ENCODE peak calls at places on chromosomes 5 and 9, in five cellular contexts. J is NCI-H1694, G is T-helper 22 cell, M is astrocyte of the spinal cord, E is neural crest cell. O is an unnamed sample.

GRCh38 chr9:6978591-6978990 is 220.8 kb downstream of the KDM4C start:
- DNase-seq in J (no peak), G (no peak), M (no peak), E (no peak), O (no peak)

GRCh38 chr9:20224756-20225155 is 397.5 kb downstream of the MLLT3 start:
- DNase-seq in J (no peak), G (no peak), M (no peak), E (no peak), O (peak)

GRCh38 chr5:23507278-23507685 is at the start of gene PRDM9:
- DNase-seq in J (no peak), G (no peak), M (peak), E (no peak), O (no peak)

GRCh38 chr9:77807295-77807694 is 159.2 kb upstream of the GNA14 start:
- DNase-seq in J (no peak), G (no peak), M (peak), E (no peak), O (peak)

GRCh38 chr5:132873119-132873929 is at the start of gene LEAP2:
- DNase-seq in J (no peak), G (no peak), M (no peak), E (no peak), O (no peak)

GRCh38 chr9:104633976-104634520 is 16.0 kb upstream of the OR13C9 start:
- DNase-seq in J (no peak), G (no peak), M (no peak), E (no peak), O (no peak)

GRCh38 chr9:91758491-91758981 is 191.5 kb downstream of the ROR2 start:
- DNase-seq in J (peak), G (no peak), M (peak), E (peak), O (peak)

GRCh38 chr9:17003576-17004240 is 131.1 kb upstream of the CNTLN start:
- DNase-seq in J (no peak), G (no peak), M (peak), E (no peak), O (peak)

GRCh38 chr5:153084476-153084875 is 406.0 kb upstream of the GRIA1 start:
- DNase-seq in J (no peak), G (no peak), M (no peak), E (no peak), O (peak)

GRCh38 chr5:125848746-125849145 is 574.5 kb upstream of the GRAMD2B start:
- DNase-seq in J (no peak), G (no peak), M (no peak), E (no peak), O (no peak)

GRCh38 chr5:153425914-153426313 is 64.6 kb upstream of the GRIA1 start:
- DNase-seq in J (no peak), G (no peak), M (no peak), E (no peak), O (no peak)

GRCh38 chr5:134242146-134242545 is 16.3 kb upstream of the PPP2CA start:
- DNase-seq in J (no peak), G (no peak), M (peak), E (no peak), O (peak)

GRCh38 chr9:93974151-93974550 is 19.0 kb upstream of the BARX1 start:
- DNase-seq in J (no peak), G (no peak), M (no peak), E (no peak), O (no peak)

GRCh38 chr5:127870914-127871313 is 167.7 kb downstream of the CCDC192 start:
- DNase-seq in J (no peak), G (no peak), M (peak), E (no peak), O (no peak)

GRCh38 chr5:97601651-97602050 is 418.6 kb upstream of the RIOK2 start:
- DNase-seq in J (no peak), G (no peak), M (peak), E (no peak), O (no peak)

GRCh38 chr5:24714757-24715156 is 70.0 kb upstream of the CDH10 start:
- DNase-seq in J (peak), G (no peak), M (peak), E (no peak), O (no peak)

GRCh38 chr9:127215266-127216209 is 49.0 kb upstream of the GARNL3 start:
- DNase-seq in J (no peak), G (no peak), M (no peak), E (no peak), O (no peak)

GRCh38 chr9:37383393-37383792 is 39.1 kb upstream of the GRHPR start:
- DNase-seq in J (no peak), G (no peak), M (no peak), E (no peak), O (no peak)

GRCh38 chr9:136674786-136675349 is 12.2 kb downstream of the EGFL7 start:
- DNase-seq in J (no peak), G (no peak), M (no peak), E (no peak), O (no peak)

GRCh38 chr5:133304707-133305216 is 252.9 kb downstream of the HSPA4 start:
- DNase-seq in J (no peak), G (no peak), M (no peak), E (no peak), O (no peak)

GRCh38 chr9:134557331-134557730 is 84.3 kb upstream of the COL5A1 start:
- DNase-seq in J (no peak), G (no peak), M (no peak), E (no peak), O (no peak)

O was measured in LHCN-M2.